ENCODE peak calls at places on chromosomes 3 and 15, in seven cellular contexts. One of them, this sample, is unnamed.

GRCh38 chr3:124845406-124845805 is 41.8 kb downstream of the ITGB5 start:
- DNase-seq in adrenal gland: peak; percentile 87
- DNase-seq in CD4-positive, alpha-beta T cell: no peak
- DNase-seq in PC-3: peak; percentile 87
- DNase-seq in cardiac muscle cell: peak; percentile 86
- DNase-seq in astrocyte of the spinal cord: peak; percentile 85
- DNase-seq in pancreas: no peak
- DNase-seq in this sample: no peak

GRCh38 chr3:158160958-158161357 is 51.1 kb downstream of the RSRC1 start:
- DNase-seq in CD4-positive, alpha-beta T cell: no peak
- DNase-seq in PC-3: peak; percentile 91
- DNase-seq in cardiac muscle cell: peak; percentile 49
- DNase-seq in adrenal gland: no peak
- DNase-seq in pancreas: no peak
- DNase-seq in astrocyte of the spinal cord: peak; percentile 73
- DNase-seq in this sample: no peak

GRCh38 chr15:57025264-57025939 is 107.0 kb downstream of the TCF12 start:
- DNase-seq in adrenal gland: no peak
- DNase-seq in CD4-positive, alpha-beta T cell: no peak
- DNase-seq in astrocyte of the spinal cord: peak; percentile 38
- DNase-seq in cardiac muscle cell: peak; percentile 64
- DNase-seq in PC-3: peak; percentile 33
- DNase-seq in pancreas: no peak
- DNase-seq in this sample: no peak

GRCh38 chr3:196317702-196318467 is at the start of gene DYNLT2B:
- DNase-seq in CD4-positive, alpha-beta T cell: peak; percentile 78
- DNase-seq in pancreas: peak; percentile 86
- DNase-seq in adrenal gland: peak; percentile 91
- DNase-seq in PC-3: peak; percentile 93
- DNase-seq in cardiac muscle cell: peak; percentile 94
- DNase-seq in astrocyte of the spinal cord: peak; percentile 91
- DNase-seq in this sample: peak; percentile 92

GRCh38 chr3:42148982-42149432 is 57.9 kb downstream of the TRAK1 start:
- DNase-seq in adrenal gland: peak; percentile 57
- DNase-seq in pancreas: no peak
- DNase-seq in CD4-positive, alpha-beta T cell: no peak
- DNase-seq in cardiac muscle cell: peak; percentile 90
- DNase-seq in astrocyte of the spinal cord: peak; percentile 84
- DNase-seq in PC-3: peak; percentile 37
- DNase-seq in this sample: peak; percentile 51

GRCh38 chr3:129325383-129325782 is 46.7 kb downstream of the HMCES start:
- DNase-seq in pancreas: no peak
- DNase-seq in astrocyte of the spinal cord: no peak
- DNase-seq in CD4-positive, alpha-beta T cell: no peak
- DNase-seq in PC-3: no peak
- DNase-seq in adrenal gland: no peak
- DNase-seq in cardiac muscle cell: no peak
- DNase-seq in this sample: no peak

GRCh38 chr3:42194943-42195510 is 71.0 kb downstream of the CCK start:
- DNase-seq in CD4-positive, alpha-beta T cell: no peak
- DNase-seq in astrocyte of the spinal cord: no peak
- DNase-seq in pancreas: no peak
- DNase-seq in cardiac muscle cell: no peak
- DNase-seq in PC-3: no peak
- DNase-seq in adrenal gland: no peak
- DNase-seq in this sample: no peak

GRCh38 chr15:23566070-23567050 is 886 bp downstream of the MKRN3 start:
- DNase-seq in adrenal gland: no peak
- DNase-seq in pancreas: no peak
- DNase-seq in CD4-positive, alpha-beta T cell: peak; percentile 12
- DNase-seq in cardiac muscle cell: no peak
- DNase-seq in PC-3: peak; percentile 68
- DNase-seq in astrocyte of the spinal cord: peak; percentile 35
- DNase-seq in this sample: no peak

GRCh38 chr3:126962756-126963155 is 20.2 kb upstream of the PLXNA1 start:
- DNase-seq in cardiac muscle cell: no peak
- DNase-seq in adrenal gland: no peak
- DNase-seq in CD4-positive, alpha-beta T cell: no peak
- DNase-seq in pancreas: no peak
- DNase-seq in PC-3: no peak
- DNase-seq in astrocyte of the spinal cord: no peak
- DNase-seq in this sample: no peak

GRCh38 chr3:140176526-140176925 is 241.5 kb downstream of the CLSTN2 start:
- DNase-seq in pancreas: no peak
- DNase-seq in PC-3: no peak
- DNase-seq in CD4-positive, alpha-beta T cell: no peak
- DNase-seq in cardiac muscle cell: peak; percentile 2
- DNase-seq in adrenal gland: no peak
- DNase-seq in astrocyte of the spinal cord: no peak
- DNase-seq in this sample: no peak

GRCh38 chr15:82944840-82945239 is 7.7 kb downstream of the HOMER2 start:
- DNase-seq in PC-3: no peak
- DNase-seq in cardiac muscle cell: no peak
- DNase-seq in astrocyte of the spinal cord: peak; percentile 39
- DNase-seq in adrenal gland: no peak
- DNase-seq in pancreas: no peak
- DNase-seq in CD4-positive, alpha-beta T cell: no peak
- DNase-seq in this sample: no peak

GRCh38 chr3:116186128-116186527 is 259.2 kb downstream of the LSAMP start:
- DNase-seq in astrocyte of the spinal cord: no peak
- DNase-seq in adrenal gland: no peak
- DNase-seq in CD4-positive, alpha-beta T cell: no peak
- DNase-seq in pancreas: no peak
- DNase-seq in cardiac muscle cell: no peak
- DNase-seq in PC-3: no peak
- DNase-seq in this sample: no peak

GRCh38 chr3:78846688-78847087 is 921.1 kb downstream of the ROBO1 start:
- DNase-seq in CD4-positive, alpha-beta T cell: no peak
- DNase-seq in pancreas: no peak
- DNase-seq in PC-3: peak; percentile 27
- DNase-seq in adrenal gland: no peak
- DNase-seq in cardiac muscle cell: peak; percentile 42
- DNase-seq in astrocyte of the spinal cord: peak; percentile 88
- DNase-seq in this sample: no peak

GRCh38 chr15:85694086-85694485 is 100.6 kb downstream of the KLHL25 start:
- DNase-seq in cardiac muscle cell: no peak
- DNase-seq in astrocyte of the spinal cord: no peak
- DNase-seq in CD4-positive, alpha-beta T cell: no peak
- DNase-seq in adrenal gland: peak; percentile 39
- DNase-seq in PC-3: no peak
- DNase-seq in pancreas: no peak
- DNase-seq in this sample: no peak

GRCh38 chr3:64533565-64534317 is 154.1 kb downstream of the ADAMTS9 start:
- DNase-seq in PC-3: peak; percentile 64
- DNase-seq in cardiac muscle cell: peak; percentile 95
- DNase-seq in adrenal gland: peak; percentile 90
- DNase-seq in CD4-positive, alpha-beta T cell: no peak
- DNase-seq in pancreas: peak; percentile 86
- DNase-seq in astrocyte of the spinal cord: peak; percentile 90
- DNase-seq in this sample: peak; percentile 89

GRCh38 chr3:114508976-114509375 is 215.1 kb downstream of the TIGIT start:
- DNase-seq in PC-3: no peak
- DNase-seq in CD4-positive, alpha-beta T cell: no peak
- DNase-seq in adrenal gland: no peak
- DNase-seq in astrocyte of the spinal cord: no peak
- DNase-seq in pancreas: no peak
- DNase-seq in cardiac muscle cell: peak; percentile 30
- DNase-seq in this sample: no peak

GRCh38 chr15:61086756-61087155 is 142.3 kb downstream of the RORA start:
- DNase-seq in astrocyte of the spinal cord: no peak
- DNase-seq in CD4-positive, alpha-beta T cell: no peak
- DNase-seq in pancreas: no peak
- DNase-seq in PC-3: no peak
- DNase-seq in cardiac muscle cell: no peak
- DNase-seq in adrenal gland: no peak
- DNase-seq in this sample: no peak

GRCh38 chr3:28240440-28240839 is 979 bp upstream of the CMC1 start:
- DNase-seq in PC-3: no peak
- DNase-seq in adrenal gland: no peak
- DNase-seq in cardiac muscle cell: no peak
- DNase-seq in pancreas: no peak
- DNase-seq in astrocyte of the spinal cord: no peak
- DNase-seq in CD4-positive, alpha-beta T cell: no peak
- DNase-seq in this sample: no peak

GRCh38 chr3:120094776-120095225 is 554 bp upstream of the GSK3B start:
- DNase-seq in adrenal gland: peak; percentile 99
- DNase-seq in CD4-positive, alpha-beta T cell: no peak
- DNase-seq in pancreas: no peak
- DNase-seq in astrocyte of the spinal cord: peak; percentile 100
- DNase-seq in PC-3: peak; percentile 100
- DNase-seq in cardiac muscle cell: peak; percentile 100
- DNase-seq in this sample: peak; percentile 96

GRCh38 chr3:56801151-56801596 is 575 bp downstream of the ARHGEF3 start:
- DNase-seq in pancreas: peak; percentile 38
- DNase-seq in PC-3: peak; percentile 24
- DNase-seq in astrocyte of the spinal cord: no peak
- DNase-seq in CD4-positive, alpha-beta T cell: no peak
- DNase-seq in adrenal gland: no peak
- DNase-seq in cardiac muscle cell: no peak
- DNase-seq in this sample: no peak

GRCh38 chr3:71862374-71863145 is 77.6 kb upstream of the PROK2 start:
- DNase-seq in adrenal gland: no peak
- DNase-seq in cardiac muscle cell: no peak
- DNase-seq in CD4-positive, alpha-beta T cell: no peak
- DNase-seq in astrocyte of the spinal cord: no peak
- DNase-seq in pancreas: no peak
- DNase-seq in PC-3: no peak
- DNase-seq in this sample: no peak

GRCh38 chr3:71863563-71864190 is 78.7 kb upstream of the PROK2 start:
- DNase-seq in CD4-positive, alpha-beta T cell: no peak
- DNase-seq in astrocyte of the spinal cord: no peak
- DNase-seq in adrenal gland: no peak
- DNase-seq in cardiac muscle cell: no peak
- DNase-seq in PC-3: no peak
- DNase-seq in pancreas: no peak
- DNase-seq in this sample: no peak

GRCh38 chr3:71857926-71858325 is 73.0 kb upstream of the PROK2 start:
- DNase-seq in astrocyte of the spinal cord: no peak
- DNase-seq in adrenal gland: no peak
- DNase-seq in CD4-positive, alpha-beta T cell: no peak
- DNase-seq in cardiac muscle cell: peak; percentile 9
- DNase-seq in PC-3: no peak
- DNase-seq in pancreas: no peak
- DNase-seq in this sample: no peak

GRCh38 chr3:71858493-71859127 is 73.7 kb upstream of the PROK2 start:
- DNase-seq in CD4-positive, alpha-beta T cell: no peak
- DNase-seq in cardiac muscle cell: no peak
- DNase-seq in adrenal gland: no peak
- DNase-seq in astrocyte of the spinal cord: no peak
- DNase-seq in pancreas: no peak
- DNase-seq in PC-3: no peak
- DNase-seq in this sample: no peak

GRCh38 chr3:71859128-71859519 is 74.2 kb upstream of the PROK2 start:
- DNase-seq in pancreas: no peak
- DNase-seq in CD4-positive, alpha-beta T cell: no peak
- DNase-seq in PC-3: peak; percentile 68
- DNase-seq in astrocyte of the spinal cord: no peak
- DNase-seq in cardiac muscle cell: peak; percentile 34
- DNase-seq in adrenal gland: peak; percentile 47
- DNase-seq in this sample: no peak
- TF ChIP-seq CTCF in pancreas: no peak
- TF ChIP-seq CTCF in CD4-positive, alpha-beta T cell: peak; percentile 66
- TF ChIP-seq CTCF in PC-3: peak; percentile 71
- TF ChIP-seq CTCF in astrocyte of the spinal cord: peak; percentile 5
- TF ChIP-seq CTCF in cardiac muscle cell: peak; percentile 22
- TF ChIP-seq CTCF in adrenal gland: no peak
- TF ChIP-seq CTCF in this sample: no peak

GRCh38 chr3:194054540-194054939 is 81.4 kb upstream of the HES1 start:
- DNase-seq in CD4-positive, alpha-beta T cell: no peak
- DNase-seq in astrocyte of the spinal cord: no peak
- DNase-seq in adrenal gland: no peak
- DNase-seq in cardiac muscle cell: no peak
- DNase-seq in PC-3: no peak
- DNase-seq in pancreas: no peak
- DNase-seq in this sample: no peak
- TF ChIP-seq CTCF in CD4-positive, alpha-beta T cell: no peak
- TF ChIP-seq CTCF in astrocyte of the spinal cord: no peak
- TF ChIP-seq CTCF in adrenal gland: no peak
- TF ChIP-seq CTCF in cardiac muscle cell: no peak
- TF ChIP-seq CTCF in PC-3: no peak
- TF ChIP-seq CTCF in pancreas: no peak
- TF ChIP-seq CTCF in this sample: no peak

DNA sequence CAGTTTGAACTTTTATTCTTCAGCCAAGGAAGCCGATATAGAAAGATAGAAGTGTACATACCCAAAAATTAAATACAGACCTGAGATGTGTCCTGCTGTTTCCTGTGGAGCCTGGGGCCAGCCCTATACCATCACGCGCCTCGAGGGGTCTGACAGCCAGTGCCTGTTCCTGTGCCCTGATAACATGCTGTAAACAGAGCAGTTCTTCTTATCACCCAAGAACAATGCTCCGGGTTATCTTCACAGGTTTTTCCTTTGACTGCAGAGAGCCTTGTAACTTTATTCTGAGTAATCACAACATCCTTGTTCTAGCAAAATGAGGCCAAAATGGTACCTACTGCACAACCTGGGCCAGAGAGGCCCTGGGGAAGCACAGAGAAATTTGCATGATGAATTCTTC is 289.7 kb upstream of the CHRM5 start:
- DNase-seq in CD4-positive, alpha-beta T cell: no peak
- DNase-seq in pancreas: no peak
- DNase-seq in PC-3: no peak
- DNase-seq in adrenal gland: no peak
- DNase-seq in cardiac muscle cell: no peak
- DNase-seq in astrocyte of the spinal cord: no peak
- DNase-seq in this sample: no peak
- TF ChIP-seq CTCF in CD4-positive, alpha-beta T cell: no peak
- TF ChIP-seq CTCF in pancreas: no peak
- TF ChIP-seq CTCF in PC-3: no peak
- TF ChIP-seq CTCF in adrenal gland: no peak
- TF ChIP-seq CTCF in cardiac muscle cell: no peak
- TF ChIP-seq CTCF in astrocyte of the spinal cord: no peak
- TF ChIP-seq CTCF in this sample: no peak

GRCh38 chr3:55654123-55654787 is 167.1 kb upstream of the WNT5A start:
- DNase-seq in PC-3: no peak
- DNase-seq in CD4-positive, alpha-beta T cell: no peak
- DNase-seq in astrocyte of the spinal cord: no peak
- DNase-seq in pancreas: no peak
- DNase-seq in adrenal gland: no peak
- DNase-seq in cardiac muscle cell: peak; percentile 3
- DNase-seq in this sample: no peak
- TF ChIP-seq CTCF in PC-3: no peak
- TF ChIP-seq CTCF in CD4-positive, alpha-beta T cell: no peak
- TF ChIP-seq CTCF in astrocyte of the spinal cord: no peak
- TF ChIP-seq CTCF in pancreas: no peak
- TF ChIP-seq CTCF in adrenal gland: no peak
- TF ChIP-seq CTCF in cardiac muscle cell: no peak
- TF ChIP-seq CTCF in this sample: no peak

DNA sequence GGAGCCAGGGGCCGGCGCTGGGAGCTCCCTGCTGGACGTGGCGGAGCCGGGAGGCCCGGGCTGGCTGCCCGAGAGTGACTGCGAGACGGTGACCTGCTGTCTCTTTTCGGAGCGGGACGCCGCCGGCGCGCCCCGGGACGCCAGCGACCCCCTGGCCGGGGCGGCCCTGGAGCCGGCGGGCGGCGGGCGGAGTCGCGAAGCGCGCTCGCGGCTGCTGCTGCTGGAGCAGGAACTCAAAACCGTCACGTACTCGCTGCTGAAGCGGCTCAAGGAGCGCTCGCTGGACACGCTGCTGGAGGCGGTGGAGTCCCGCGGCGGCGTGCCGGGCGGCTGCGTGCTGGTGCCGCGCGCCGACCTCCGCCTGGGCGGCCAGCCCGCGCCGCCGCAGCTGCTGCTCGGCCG is 1.5 kb downstream of the SMAD6 start:
- DNase-seq in CD4-positive, alpha-beta T cell: no peak
- DNase-seq in astrocyte of the spinal cord: no peak
- DNase-seq in cardiac muscle cell: peak; percentile 48
- DNase-seq in pancreas: peak; percentile 51
- DNase-seq in adrenal gland: peak; percentile 49
- DNase-seq in PC-3: peak; percentile 26
- DNase-seq in this sample: no peak
- TF ChIP-seq CTCF in CD4-positive, alpha-beta T cell: no peak
- TF ChIP-seq CTCF in astrocyte of the spinal cord: no peak
- TF ChIP-seq CTCF in cardiac muscle cell: no peak
- TF ChIP-seq CTCF in pancreas: no peak
- TF ChIP-seq CTCF in adrenal gland: no peak
- TF ChIP-seq CTCF in PC-3: no peak
- TF ChIP-seq CTCF in this sample: no peak